ENCODE peak calls at places on chromosomes 13 and 19, in five cellular contexts. P, N, B, J and W are unnamed samples.

GRCh38 chr13:24280722-24281121 is 28.7 kb upstream of the C1QTNF9 start:
- DNase-seq in P (no peak), N (peak), B (no peak), J (no peak), W (no peak)

GRCh38 chr13:95233026-95233635 is 68.1 kb downstream of the ABCC4 start:
- DNase-seq in P (no peak), N (no peak), B (no peak), J (no peak), W (no peak)

GRCh38 chr13:73984949-73985691 is 149.1 kb downstream of the KLF12 start:
- DNase-seq in P (no peak), N (peak), B (no peak), J (no peak), W (peak)

GRCh38 chr19:38930776-38931761 is at the start of gene MRPS12:
- DNase-seq in P (peak), N (peak), B (peak), J (peak), W (peak)

GRCh38 chr19:36115453-36116343 is at the start of gene TBCB:
- DNase-seq in P (no peak), N (peak), B (no peak), J (peak), W (peak)

GRCh38 chr13:42270160-42270856 is 1.6 kb upstream of the AKAP11 start:
- DNase-seq in P (no peak), N (no peak), B (no peak), J (no peak), W (no peak)

GRCh38 chr19:1814391-1814790 is 2.3 kb upstream of the ATP8B3 start:
- DNase-seq in P (no peak), N (no peak), B (no peak), J (no peak), W (no peak)

GRCh38 chr19:43425567-43426392 is 11.1 kb downstream of the TEX101 start:
- DNase-seq in P (no peak), N (no peak), B (no peak), J (no peak), W (no peak)

DNA sequence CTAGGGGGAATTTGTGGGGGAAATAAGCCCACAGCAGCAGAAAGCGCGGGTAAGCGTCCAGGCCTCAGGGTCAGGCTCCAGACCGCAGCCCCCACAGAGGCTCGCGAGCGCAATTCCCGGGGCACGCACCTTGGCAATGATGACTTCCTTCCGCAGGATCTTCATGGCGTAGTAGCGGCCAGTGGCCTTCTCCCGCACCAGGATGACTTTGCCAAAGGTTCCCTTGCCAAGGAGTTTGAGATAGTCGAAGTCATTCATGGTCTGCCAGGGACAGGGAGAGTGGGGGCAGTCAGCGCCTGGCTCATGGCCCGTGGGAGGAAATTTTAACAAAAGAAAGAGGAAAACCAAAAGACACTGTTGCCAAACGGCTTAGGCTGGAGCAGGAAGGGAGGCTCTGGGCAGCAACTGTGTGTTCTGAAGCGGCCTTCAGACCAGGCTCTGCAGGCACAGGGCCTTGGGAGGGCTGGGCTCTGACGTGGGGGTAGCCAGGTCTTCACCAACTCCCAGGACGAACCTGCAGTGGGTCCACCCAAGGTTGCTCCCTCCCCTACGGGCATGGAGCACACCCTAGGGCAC is 15.4 kb upstream of the CCNP start:
- DNase-seq in P (no peak), N (peak), B (peak), J (peak), W (peak)
- TF ChIP-seq CTCF in P (no peak), N (no peak), B (no peak), J (no peak), W (no peak)

GRCh38 chr19:33375156-33375744 is 1.7 kb downstream of the CEBPG start:
- DNase-seq in P (no peak), N (no peak), B (no peak), J (no peak), W (no peak)
- H3K4me3 ChIP-seq in P (peak), N (peak), B (peak), J (peak), W (peak)

GRCh38 chr13:103514188-103514587 is 448.0 kb upstream of the SLC10A2 start:
- DNase-seq in P (no peak), N (no peak), B (no peak), J (no peak), W (no peak)

GRCh38 chr13:103515410-103515809 is 449.2 kb upstream of the SLC10A2 start:
- DNase-seq in P (no peak), N (no peak), B (no peak), J (no peak), W (no peak)

GRCh38 chr13:103510007-103510406 is 443.8 kb upstream of the SLC10A2 start:
- DNase-seq in P (no peak), N (no peak), B (no peak), J (no peak), W (no peak)
- TF ChIP-seq CTCF in P (no peak), N (no peak), B (no peak), J (no peak), W (no peak)

GRCh38 chr19:55062735-55063491 is at the start of gene RDH13:
- DNase-seq in P (peak), N (peak), B (peak), J (peak), W (peak)
- H3K4me3 ChIP-seq in P (peak), N (peak), B (peak), J (peak), W (peak)